ENCODE peak calls at places on chromosomes 1 and 21, in five cellular contexts. Q is fibroblast of pulmonary artery, T is lower leg skin, I is astrocyte of the spinal cord, L is HFF-Myc. R is an unnamed sample.

GRCh38 chr1:30700528-30701265 is 22.7 kb downstream of the MATN1 start:
- DNase-seq in I (peak), L (peak), Q (peak), T (peak), R (no peak)

GRCh38 chr1:211036701-211037494 is 97.0 kb downstream of the KCNH1 start:
- DNase-seq in Q (peak), T (no peak), I (peak), L (peak), R (no peak)

GRCh38 chr1:182575540-182576149 is 13.4 kb downstream of the RNASEL start:
- DNase-seq in Q (peak), T (no peak), L (no peak), I (peak), R (no peak)

GRCh38 chr1:1282998-1283397 is 2.8 kb downstream of the SCNN1D start:
- DNase-seq in T (no peak), L (no peak), Q (no peak), I (no peak), R (no peak)

GRCh38 chr1:92408825-92409224 is 77.9 kb downstream of the GFI1 start:
- DNase-seq in T (no peak), L (no peak), I (peak), Q (peak), R (no peak)

GRCh38 chr1:65606426-65606825 is 186.0 kb downstream of the LEPR start:
- DNase-seq in Q (peak), L (no peak), I (peak), T (no peak), R (no peak)

GRCh38 chr1:36829951-36830350 is 204.4 kb downstream of the GRIK3 start:
- DNase-seq in L (no peak), T (no peak), I (no peak), Q (no peak), R (no peak)

GRCh38 chr21:14877581-14878228 is 187.1 kb downstream of the NRIP1 start:
- DNase-seq in T (no peak), L (no peak), Q (no peak), I (peak), R (peak)

GRCh38 chr1:119380304-119380703 is 11.7 kb downstream of the HAO2 start:
- DNase-seq in Q (no peak), I (no peak), T (no peak), L (no peak), R (no peak)

GRCh38 chr1:245412301-245412700 is 257.5 kb downstream of the KIF26B start:
- DNase-seq in Q (no peak), I (no peak), L (no peak), T (no peak), R (no peak)

GRCh38 chr21:24118738-24119470 is 1488.4 kb downstream of the MRPL39 start:
- DNase-seq in I (peak), Q (peak), L (no peak), T (no peak), R (no peak)

GRCh38 chr1:15410223-15410883 is 665 bp downstream of the EFHD2 start:
- DNase-seq in T (no peak), I (no peak), L (no peak), Q (no peak), R (peak)

GRCh38 chr1:19893687-19894086 is 11.5 kb downstream of the OTUD3 start:
- DNase-seq in Q (no peak), L (no peak), I (no peak), T (no peak), R (no peak)

GRCh38 chr1:224300346-224300745 is 29.6 kb downstream of the NVL start:
- DNase-seq in Q (peak), T (no peak), L (peak), I (peak), R (no peak)

DNA sequence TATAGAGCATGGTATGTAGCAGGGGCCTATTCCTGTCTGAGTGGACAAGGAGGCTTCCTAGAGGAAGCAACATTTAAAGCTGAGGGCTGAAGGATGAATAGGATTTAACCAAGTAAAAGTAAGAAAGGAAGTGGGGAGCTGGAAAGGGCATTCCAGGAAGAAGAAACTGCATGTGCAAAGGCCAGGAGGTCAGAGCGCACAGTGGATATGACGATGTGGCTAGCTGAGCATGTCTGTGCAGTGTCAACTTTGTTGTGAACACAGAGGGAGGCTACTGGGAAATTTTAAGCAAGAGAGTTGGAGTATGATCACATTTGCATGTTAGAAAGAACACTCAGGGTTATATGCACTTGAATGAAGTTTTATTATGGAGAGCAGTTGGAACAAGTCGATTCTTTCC is 28.6 kb upstream of the JUN start:
- DNase-seq in Q (peak), I (no peak), T (no peak), L (no peak), R (no peak)
- H3K4me3 ChIP-seq in Q (no peak), I (no peak), T (no peak), L (no peak), R (no peak)

GRCh38 chr1:185819798-185820197 is 85.6 kb downstream of the HMCN1 start:
- DNase-seq in I (no peak), Q (no peak), L (no peak), T (no peak), R (no peak)

GRCh38 chr1:185823471-185823870 is 89.3 kb downstream of the HMCN1 start:
- DNase-seq in Q (peak), T (no peak), I (peak), L (no peak), R (no peak)

GRCh38 chr1:185825556-185825955 is 91.4 kb downstream of the HMCN1 start:
- DNase-seq in I (peak), Q (peak), T (no peak), L (no peak), R (no peak)

GRCh38 chr1:185824106-185824505 is 89.9 kb downstream of the HMCN1 start:
- DNase-seq in T (no peak), Q (no peak), L (no peak), I (no peak), R (no peak)

GRCh38 chr1:185821612-185822385 is 87.6 kb downstream of the HMCN1 start:
- DNase-seq in L (no peak), Q (no peak), I (no peak), T (no peak), R (no peak)
- TF ChIP-seq CTCF in L (no peak), Q (no peak), I (no peak), T (no peak), R (no peak)

GRCh38 chr1:99553301-99553700 is 92.6 kb upstream of the PALMD start:
- DNase-seq in I (no peak), T (no peak), L (no peak), Q (no peak), R (no peak)
- H3K4me3 ChIP-seq in I (no peak), T (no peak), L (no peak), Q (no peak), R (no peak)

DNA sequence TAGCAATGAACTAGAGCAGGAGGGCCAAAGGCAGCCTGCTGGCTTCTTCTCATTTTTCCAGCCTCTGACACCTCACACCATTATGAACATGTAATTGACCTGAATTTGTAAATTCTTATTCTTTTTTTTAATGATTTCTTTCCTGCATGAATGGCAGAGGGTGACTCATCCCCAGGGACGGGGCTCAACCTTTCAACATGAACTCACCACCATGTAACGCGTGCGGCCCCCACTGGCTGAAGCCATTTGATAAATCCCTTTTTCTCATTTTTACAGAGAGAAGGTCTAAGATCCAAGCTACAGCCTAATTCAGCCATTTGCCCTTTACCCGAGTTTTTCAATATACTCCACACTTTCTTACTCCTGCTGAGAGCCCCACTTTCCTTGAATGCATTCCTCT is 9.3 kb upstream of the ETS2 start:
- DNase-seq in L (no peak), Q (peak), I (peak), T (no peak), R (no peak)
- TF ChIP-seq CTCF in L (no peak), Q (peak), I (peak), T (no peak), R (no peak)

DNA sequence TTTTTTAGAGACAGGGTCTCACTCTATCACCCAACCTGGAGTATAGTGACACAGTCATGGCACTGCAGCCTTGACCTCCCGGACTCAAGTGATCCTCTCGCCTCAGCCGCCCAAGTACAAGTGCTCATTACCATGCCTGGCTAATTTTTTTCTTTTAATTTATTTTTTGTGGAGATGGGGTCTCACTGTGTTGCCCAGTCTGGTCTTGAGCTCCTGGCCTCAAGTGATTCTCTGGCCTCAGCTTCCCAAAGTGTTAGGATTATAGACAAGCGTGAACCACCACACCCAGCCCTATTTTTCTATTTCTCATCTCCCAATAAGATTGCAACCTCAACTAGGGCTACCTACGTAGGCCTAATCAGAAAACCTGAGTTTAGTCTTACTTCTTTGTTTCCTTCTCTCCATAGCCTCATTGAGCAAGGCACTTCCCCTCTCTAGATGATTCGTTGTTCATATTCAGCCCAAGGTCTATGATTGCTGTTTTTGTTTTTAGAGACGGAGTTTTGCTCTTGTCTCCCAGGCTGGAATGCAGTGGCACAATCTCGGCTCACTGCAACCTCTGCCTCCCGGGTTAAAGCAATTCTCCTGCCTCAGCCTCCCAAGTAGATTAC is 1.1 kb upstream of the KPNA6 start:
- DNase-seq in I (no peak), L (no peak), T (no peak), Q (peak), R (no peak)
- H3K4me3 ChIP-seq in I (no peak), L (no peak), T (no peak), Q (no peak), R (no peak)

GRCh38 chr1:203835476-203835875 is 25.9 kb upstream of the SNRPE start:
- DNase-seq in I (no peak), L (no peak), Q (no peak), T (no peak), R (no peak)
- TF ChIP-seq CTCF in I (peak), L (peak), Q (peak), T (no peak), R (no peak)

R was measured in GM12865.